ENCODE peak calls at places on chromosome 5, in five cellular contexts. One of them, this sample, is unnamed.

GRCh38 chr5:143652104-143652700 is 159.8 kb upstream of the HMHB1 start:
- DNase-seq in upper lobe of right lung: no peak
- DNase-seq in stimulated activated CD8-positive, alpha-beta memory T cell treated with anti-CD3 and anti-CD28 coated beads, Interleukin-7, amount 100 ng/mL, for 1 hour: no peak
- DNase-seq in SW 1271: no peak
- DNase-seq in HS-27A: no peak
- DNase-seq in this sample: no peak

GRCh38 chr5:58235279-58235678 is 224.6 kb downstream of the PLK2 start:
- DNase-seq in SW 1271: no peak
- DNase-seq in upper lobe of right lung: no peak
- DNase-seq in stimulated activated CD8-positive, alpha-beta memory T cell treated with anti-CD3 and anti-CD28 coated beads, Interleukin-7, amount 100 ng/mL, for 1 hour: no peak
- DNase-seq in HS-27A: no peak
- DNase-seq in this sample: no peak

GRCh38 chr5:19534751-19535150 is 453.2 kb downstream of the CDH18 start:
- DNase-seq in HS-27A: no peak
- DNase-seq in stimulated activated CD8-positive, alpha-beta memory T cell treated with anti-CD3 and anti-CD28 coated beads, Interleukin-7, amount 100 ng/mL, for 1 hour: no peak
- DNase-seq in SW 1271: no peak
- DNase-seq in upper lobe of right lung: no peak
- DNase-seq in this sample: no peak

GRCh38 chr5:3324421-3325101 is 271.1 kb upstream of the IRX1 start:
- DNase-seq in HS-27A: no peak
- DNase-seq in upper lobe of right lung: no peak
- DNase-seq in stimulated activated CD8-positive, alpha-beta memory T cell treated with anti-CD3 and anti-CD28 coated beads, Interleukin-7, amount 100 ng/mL, for 1 hour: no peak
- DNase-seq in SW 1271: no peak
- DNase-seq in this sample: no peak

GRCh38 chr5:168786142-168786541 is 207.0 kb upstream of the PANK3 start:
- DNase-seq in HS-27A: no peak
- DNase-seq in stimulated activated CD8-positive, alpha-beta memory T cell treated with anti-CD3 and anti-CD28 coated beads, Interleukin-7, amount 100 ng/mL, for 1 hour: no peak
- DNase-seq in SW 1271: no peak
- DNase-seq in upper lobe of right lung: no peak
- DNase-seq in this sample: no peak

GRCh38 chr5:151162794-151163193 is 5.2 kb upstream of the ANXA6 start:
- DNase-seq in HS-27A: no peak
- DNase-seq in upper lobe of right lung: no peak
- DNase-seq in SW 1271: no peak
- DNase-seq in stimulated activated CD8-positive, alpha-beta memory T cell treated with anti-CD3 and anti-CD28 coated beads, Interleukin-7, amount 100 ng/mL, for 1 hour: no peak
- DNase-seq in this sample: no peak

GRCh38 chr5:179178016-179178575 is 117.9 kb downstream of the ZNF354C start:
- DNase-seq in SW 1271: no peak
- DNase-seq in stimulated activated CD8-positive, alpha-beta memory T cell treated with anti-CD3 and anti-CD28 coated beads, Interleukin-7, amount 100 ng/mL, for 1 hour: no peak
- DNase-seq in HS-27A: no peak
- DNase-seq in upper lobe of right lung: no peak
- DNase-seq in this sample: no peak

GRCh38 chr5:105034335-105034734 is 1471.7 kb upstream of the NUDT12 start:
- DNase-seq in stimulated activated CD8-positive, alpha-beta memory T cell treated with anti-CD3 and anti-CD28 coated beads, Interleukin-7, amount 100 ng/mL, for 1 hour: no peak
- DNase-seq in HS-27A: no peak
- DNase-seq in upper lobe of right lung: no peak
- DNase-seq in SW 1271: no peak
- DNase-seq in this sample: no peak

GRCh38 chr5:169706758-169707450 is 69.8 kb downstream of the DOCK2 start:
- DNase-seq in upper lobe of right lung: no peak
- DNase-seq in HS-27A: peak
- DNase-seq in SW 1271: no peak
- DNase-seq in stimulated activated CD8-positive, alpha-beta memory T cell treated with anti-CD3 and anti-CD28 coated beads, Interleukin-7, amount 100 ng/mL, for 1 hour: no peak
- DNase-seq in this sample: no peak

GRCh38 chr5:102271759-102272158 is 24.3 kb downstream of the SLCO4C1 start:
- DNase-seq in stimulated activated CD8-positive, alpha-beta memory T cell treated with anti-CD3 and anti-CD28 coated beads, Interleukin-7, amount 100 ng/mL, for 1 hour: no peak
- DNase-seq in SW 1271: no peak
- DNase-seq in upper lobe of right lung: no peak
- DNase-seq in HS-27A: no peak
- DNase-seq in this sample: no peak

GRCh38 chr5:3694819-3695218 is 99.2 kb downstream of the IRX1 start:
- DNase-seq in SW 1271: no peak
- DNase-seq in HS-27A: no peak
- DNase-seq in stimulated activated CD8-positive, alpha-beta memory T cell treated with anti-CD3 and anti-CD28 coated beads, Interleukin-7, amount 100 ng/mL, for 1 hour: no peak
- DNase-seq in upper lobe of right lung: no peak
- DNase-seq in this sample: no peak

GRCh38 chr5:92850886-92851285 is 730.1 kb downstream of the NR2F1-AS1 start:
- DNase-seq in HS-27A: no peak
- DNase-seq in stimulated activated CD8-positive, alpha-beta memory T cell treated with anti-CD3 and anti-CD28 coated beads, Interleukin-7, amount 100 ng/mL, for 1 hour: no peak
- DNase-seq in SW 1271: no peak
- DNase-seq in upper lobe of right lung: no peak
- DNase-seq in this sample: no peak

GRCh38 chr5:9233712-9234111 is 312.2 kb downstream of the SEMA5A start:
- DNase-seq in HS-27A: peak
- DNase-seq in stimulated activated CD8-positive, alpha-beta memory T cell treated with anti-CD3 and anti-CD28 coated beads, Interleukin-7, amount 100 ng/mL, for 1 hour: no peak
- DNase-seq in SW 1271: no peak
- DNase-seq in upper lobe of right lung: no peak
- DNase-seq in this sample: no peak